ENCODE peak calls at places on chromosomes 1 and 21, in seven cellular contexts. One of them, this sample, is unnamed.

GRCh38 chr1:47031059-47031458 is 7.6 kb downstream of the CYP4X1 start:
- DNase-seq in GM12878: no peak
- DNase-seq in stomach: peak; percentile 56
- DNase-seq in Panc1: no peak
- DNase-seq in SK-N-SH: no peak
- DNase-seq in suprapubic skin: no peak
- DNase-seq in transverse colon: no peak
- DNase-seq in this sample: no peak

GRCh38 chr1:37932759-37933158 is 14.1 kb downstream of the INPP5B start:
- DNase-seq in suprapubic skin: no peak
- DNase-seq in stomach: no peak
- DNase-seq in Panc1: peak; percentile 59
- DNase-seq in SK-N-SH: no peak
- DNase-seq in GM12878: no peak
- DNase-seq in transverse colon: no peak
- DNase-seq in this sample: no peak

GRCh38 chr1:151547119-151547899 is 7.2 kb downstream of the TUFT1 start:
- DNase-seq in SK-N-SH: no peak
- DNase-seq in suprapubic skin: peak; percentile 82
- DNase-seq in GM12878: no peak
- DNase-seq in transverse colon: peak; percentile 81
- DNase-seq in Panc1: no peak
- DNase-seq in stomach: peak; percentile 65
- DNase-seq in this sample: no peak

GRCh38 chr1:165884690-165885304 is 57.4 kb downstream of the UCK2 start:
- DNase-seq in stomach: no peak
- DNase-seq in Panc1: no peak
- DNase-seq in transverse colon: no peak
- DNase-seq in GM12878: no peak
- DNase-seq in SK-N-SH: no peak
- DNase-seq in suprapubic skin: no peak
- DNase-seq in this sample: no peak

GRCh38 chr1:113507552-113508214 is 117.4 kb downstream of the MAGI3 start:
- DNase-seq in SK-N-SH: no peak
- DNase-seq in GM12878: no peak
- DNase-seq in transverse colon: no peak
- DNase-seq in suprapubic skin: no peak
- DNase-seq in Panc1: no peak
- DNase-seq in stomach: no peak
- DNase-seq in this sample: no peak

GRCh38 chr21:35840949-35841348 is 219.4 kb downstream of the SETD4 start:
- DNase-seq in suprapubic skin: no peak
- DNase-seq in Panc1: no peak
- DNase-seq in SK-N-SH: no peak
- DNase-seq in stomach: no peak
- DNase-seq in transverse colon: no peak
- DNase-seq in GM12878: no peak
- DNase-seq in this sample: no peak

GRCh38 chr1:178271471-178271870 is 177.6 kb downstream of the RASAL2 start:
- DNase-seq in GM12878: no peak
- DNase-seq in transverse colon: no peak
- DNase-seq in suprapubic skin: no peak
- DNase-seq in SK-N-SH: no peak
- DNase-seq in Panc1: no peak
- DNase-seq in stomach: no peak
- DNase-seq in this sample: no peak

GRCh38 chr21:27564684-27565280 is 597.9 kb upstream of the ADAMTS5 start:
- DNase-seq in Panc1: no peak
- DNase-seq in GM12878: no peak
- DNase-seq in transverse colon: peak; percentile 31
- DNase-seq in SK-N-SH: peak; percentile 36
- DNase-seq in suprapubic skin: no peak
- DNase-seq in stomach: peak; percentile 40
- DNase-seq in this sample: no peak

GRCh38 chr1:234998174-234998741 is 130.4 kb downstream of the TOMM20 start:
- DNase-seq in transverse colon: peak; percentile 89
- DNase-seq in GM12878: no peak
- DNase-seq in Panc1: peak; percentile 83
- DNase-seq in stomach: peak; percentile 63
- DNase-seq in suprapubic skin: peak; percentile 87
- DNase-seq in SK-N-SH: no peak
- DNase-seq in this sample: no peak

GRCh38 chr1:6603851-6604558 is 1.3 kb upstream of the KLHL21 start:
- DNase-seq in stomach: peak; percentile 84
- DNase-seq in GM12878: no peak
- DNase-seq in Panc1: no peak
- DNase-seq in transverse colon: peak; percentile 57
- DNase-seq in suprapubic skin: peak; percentile 89
- DNase-seq in SK-N-SH: no peak
- DNase-seq in this sample: no peak

GRCh38 chr1:71044833-71045232 is 2.8 kb downstream of the PTGER3 start:
- DNase-seq in transverse colon: no peak
- DNase-seq in Panc1: no peak
- DNase-seq in GM12878: no peak
- DNase-seq in SK-N-SH: no peak
- DNase-seq in stomach: no peak
- DNase-seq in suprapubic skin: no peak
- DNase-seq in this sample: no peak

GRCh38 chr1:225882008-225882698 is at the start of gene TMEM63A:
- DNase-seq in Panc1: no peak
- DNase-seq in transverse colon: peak; percentile 94
- DNase-seq in stomach: peak; percentile 94
- DNase-seq in GM12878: peak; percentile 40
- DNase-seq in SK-N-SH: peak; percentile 93
- DNase-seq in suprapubic skin: peak; percentile 98
- DNase-seq in this sample: no peak

GRCh38 chr1:167685844-167686243 is 35.9 kb upstream of the MPZL1 start:
- DNase-seq in suprapubic skin: no peak
- DNase-seq in SK-N-SH: no peak
- DNase-seq in GM12878: no peak
- DNase-seq in transverse colon: no peak
- DNase-seq in Panc1: no peak
- DNase-seq in stomach: no peak
- DNase-seq in this sample: no peak
- H3K36me3 ChIP-seq in suprapubic skin: peaks cover 2% of the 10 kb centered on the region
- H3K36me3 ChIP-seq in SK-N-SH: no peaks in the 10 kb centered on the region
- H3K36me3 ChIP-seq in GM12878: peaks cover 38% of the 10 kb centered on the region
- H3K36me3 ChIP-seq in transverse colon: no peaks in the 10 kb centered on the region
- H3K36me3 ChIP-seq in Panc1: no peaks in the 10 kb centered on the region
- H3K36me3 ChIP-seq in stomach: peaks cover 22% of the 10 kb centered on the region
- H3K36me3 ChIP-seq in this sample: no peaks in the 10 kb centered on the region

GRCh38 chr1:18641005-18641941 is 10.6 kb downstream of the PAX7 start:
- DNase-seq in GM12878: no peak
- DNase-seq in stomach: no peak
- DNase-seq in transverse colon: no peak
- DNase-seq in SK-N-SH: peak; percentile 49
- DNase-seq in suprapubic skin: no peak
- DNase-seq in Panc1: no peak
- DNase-seq in this sample: no peak
- H3K4me3 ChIP-seq in GM12878: no peak overlapping the region
- H3K4me3 ChIP-seq in stomach: no peak overlapping the region
- H3K4me3 ChIP-seq in transverse colon: no peak overlapping the region
- H3K4me3 ChIP-seq in SK-N-SH: no peak overlapping the region
- H3K4me3 ChIP-seq in suprapubic skin: no peak overlapping the region
- H3K4me3 ChIP-seq in Panc1: no peak overlapping the region
- H3K4me3 ChIP-seq in this sample: no peak overlapping the region

DNA sequence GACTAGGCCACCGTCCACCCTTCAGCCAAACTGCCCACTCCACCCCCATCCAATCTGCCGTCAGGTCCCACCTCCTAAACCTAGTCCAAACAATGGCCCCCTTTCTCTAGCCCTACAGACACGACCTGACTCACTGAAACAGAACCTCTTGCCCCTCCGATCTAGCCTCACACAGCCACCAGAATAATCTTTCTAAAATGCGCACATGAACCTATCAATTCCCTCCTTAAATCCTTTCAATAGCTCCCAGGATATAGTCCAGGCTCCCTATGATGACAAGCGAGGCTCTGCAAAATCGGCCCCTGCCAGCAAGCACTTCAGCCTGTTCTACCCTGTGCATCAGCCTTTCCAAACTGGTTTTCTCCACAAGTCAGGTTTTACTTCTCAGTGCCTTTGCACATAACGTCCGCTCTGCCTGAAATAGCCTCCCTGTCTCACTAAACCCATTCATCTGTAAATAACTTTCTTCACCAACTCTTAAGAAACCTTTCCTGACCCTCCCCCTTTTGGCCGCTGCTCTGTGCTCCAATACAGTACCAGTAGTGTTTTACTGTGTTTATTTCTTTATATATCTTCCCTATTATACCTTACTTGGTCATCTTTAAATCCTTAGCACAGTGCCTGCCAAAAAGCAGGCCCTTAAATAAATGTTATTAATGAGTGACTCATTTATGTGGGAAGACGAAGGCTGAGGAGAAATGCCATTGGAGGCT is 9.0 kb upstream of the CDC20 start:
- DNase-seq in suprapubic skin: no peak
- DNase-seq in stomach: no peak
- DNase-seq in transverse colon: no peak
- DNase-seq in SK-N-SH: no peak
- DNase-seq in GM12878: no peak
- DNase-seq in Panc1: no peak
- DNase-seq in this sample: no peak
- TF ChIP-seq POLR2AphosphoS5 in suprapubic skin: no peak
- TF ChIP-seq POLR2AphosphoS5 in stomach: no peak
- TF ChIP-seq POLR2AphosphoS5 in transverse colon: no peak
- TF ChIP-seq POLR2AphosphoS5 in SK-N-SH: no peak
- TF ChIP-seq POLR2AphosphoS5 in GM12878: no peak
- TF ChIP-seq POLR2AphosphoS5 in Panc1: peak; percentile 13
- TF ChIP-seq POLR2AphosphoS5 in this sample: no peak

GRCh38 chr1:219805191-219805590 is 123.2 kb downstream of the SLC30A10 start:
- DNase-seq in GM12878: no peak
- DNase-seq in stomach: no peak
- DNase-seq in Panc1: no peak
- DNase-seq in suprapubic skin: no peak
- DNase-seq in transverse colon: no peak
- DNase-seq in SK-N-SH: no peak
- DNase-seq in this sample: no peak

GRCh38 chr1:219808790-219809189 is 119.6 kb downstream of the SLC30A10 start:
- DNase-seq in SK-N-SH: no peak
- DNase-seq in GM12878: no peak
- DNase-seq in suprapubic skin: no peak
- DNase-seq in Panc1: no peak
- DNase-seq in transverse colon: no peak
- DNase-seq in stomach: no peak
- DNase-seq in this sample: no peak

GRCh38 chr1:219806642-219807041 is 121.7 kb downstream of the SLC30A10 start:
- DNase-seq in transverse colon: no peak
- DNase-seq in suprapubic skin: no peak
- DNase-seq in Panc1: no peak
- DNase-seq in SK-N-SH: no peak
- DNase-seq in stomach: no peak
- DNase-seq in GM12878: no peak
- DNase-seq in this sample: no peak

GRCh38 chr1:219810451-219810850 is 117.9 kb downstream of the SLC30A10 start:
- DNase-seq in GM12878: no peak
- DNase-seq in transverse colon: no peak
- DNase-seq in Panc1: no peak
- DNase-seq in SK-N-SH: no peak
- DNase-seq in suprapubic skin: no peak
- DNase-seq in stomach: no peak
- DNase-seq in this sample: no peak

DNA sequence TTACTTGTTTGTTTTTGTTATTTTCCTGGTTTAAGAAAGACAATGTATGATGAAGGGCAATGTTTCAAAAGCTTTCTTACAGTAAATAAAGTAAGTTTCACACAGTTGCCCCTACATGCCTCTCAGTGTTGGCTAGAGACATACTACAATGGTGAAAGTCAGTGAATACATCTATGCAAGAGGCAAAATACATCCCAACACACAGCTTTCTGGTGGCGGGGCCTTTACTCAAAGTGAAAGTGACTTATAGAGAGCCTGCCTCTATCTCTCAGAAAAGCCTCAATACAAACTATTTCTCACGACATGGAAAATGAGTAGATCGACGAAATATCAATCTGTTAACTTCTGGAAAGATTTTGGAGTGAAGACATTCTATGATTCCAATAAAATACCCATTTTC is 122.3 kb downstream of the SLC30A10 start:
- DNase-seq in SK-N-SH: no peak
- DNase-seq in stomach: no peak
- DNase-seq in suprapubic skin: no peak
- DNase-seq in transverse colon: no peak
- DNase-seq in Panc1: no peak
- DNase-seq in GM12878: no peak
- DNase-seq in this sample: no peak
- H3K36me3 ChIP-seq in SK-N-SH: no peaks in the 10 kb centered on the region
- H3K36me3 ChIP-seq in stomach: no peaks in the 10 kb centered on the region
- H3K36me3 ChIP-seq in suprapubic skin: no peaks in the 10 kb centered on the region
- H3K36me3 ChIP-seq in transverse colon: no peaks in the 10 kb centered on the region
- H3K36me3 ChIP-seq in Panc1: no peaks in the 10 kb centered on the region
- H3K36me3 ChIP-seq in GM12878: no peaks in the 10 kb centered on the region
- H3K36me3 ChIP-seq in this sample: no peaks in the 10 kb centered on the region

GRCh38 chr21:33078907-33079582 is 9.1 kb downstream of the OLIG1 start:
- DNase-seq in transverse colon: no peak
- DNase-seq in suprapubic skin: no peak
- DNase-seq in SK-N-SH: no peak
- DNase-seq in Panc1: peak; percentile 0
- DNase-seq in GM12878: peak; percentile 88
- DNase-seq in stomach: no peak
- DNase-seq in this sample: no peak
- H3K4me3 ChIP-seq in transverse colon: no peak overlapping the region
- H3K4me3 ChIP-seq in suprapubic skin: no peak overlapping the region
- H3K4me3 ChIP-seq in SK-N-SH: no peak overlapping the region
- H3K4me3 ChIP-seq in Panc1: no peak overlapping the region
- H3K4me3 ChIP-seq in GM12878: no peak overlapping the region
- H3K4me3 ChIP-seq in stomach: no peak overlapping the region
- H3K4me3 ChIP-seq in this sample: no peak overlapping the region

DNA sequence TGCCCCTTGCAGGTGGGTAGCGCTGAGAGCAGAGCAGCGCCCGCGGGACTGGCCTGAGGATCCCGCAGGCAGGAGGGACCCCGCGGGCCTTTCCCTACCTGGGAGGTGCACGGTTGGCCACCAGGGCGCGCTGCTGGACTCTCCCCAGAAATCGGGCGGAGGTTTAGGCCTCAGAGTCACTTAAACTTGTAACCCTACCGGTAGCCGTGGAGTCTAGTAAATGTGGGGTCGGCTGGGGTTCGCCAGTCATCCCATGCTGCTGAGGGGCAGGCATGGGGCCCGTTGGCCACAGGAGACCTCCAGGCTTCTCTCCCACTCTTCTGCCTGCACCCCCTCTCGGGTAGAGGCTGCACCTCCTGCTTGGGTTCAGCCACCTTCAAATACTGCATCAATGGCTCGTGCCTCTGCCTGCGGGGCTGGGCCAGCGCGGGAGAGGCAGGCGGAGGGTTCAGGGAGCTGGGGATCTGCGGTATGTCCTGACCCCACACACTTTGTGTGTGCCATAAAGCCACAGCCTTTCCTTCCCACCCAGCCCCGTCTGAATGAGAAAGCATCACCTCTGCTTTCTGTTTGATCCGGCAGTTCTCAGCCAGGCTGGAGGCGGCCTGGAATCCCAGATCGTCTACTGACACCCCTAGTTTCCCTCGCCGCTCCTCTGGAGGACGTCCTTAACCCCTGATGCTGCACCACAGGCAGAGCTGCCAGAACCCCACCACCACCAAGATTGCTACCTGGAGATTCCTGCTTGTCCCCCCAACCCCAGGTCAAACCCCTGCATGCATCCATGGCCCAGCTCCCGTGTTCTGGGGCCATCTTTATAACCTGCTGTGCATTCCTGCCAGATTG is 12.3 kb upstream of the GSTM4 start:
- DNase-seq in GM12878: no peak
- DNase-seq in transverse colon: peak; percentile 92
- DNase-seq in Panc1: no peak
- DNase-seq in SK-N-SH: peak; percentile 49
- DNase-seq in suprapubic skin: no peak
- DNase-seq in stomach: peak; percentile 90
- DNase-seq in this sample: no peak
- TF ChIP-seq POLR2AphosphoS5 in GM12878: no peak
- TF ChIP-seq POLR2AphosphoS5 in transverse colon: no peak
- TF ChIP-seq POLR2AphosphoS5 in Panc1: no peak
- TF ChIP-seq POLR2AphosphoS5 in SK-N-SH: no peak
- TF ChIP-seq POLR2AphosphoS5 in suprapubic skin: no peak
- TF ChIP-seq POLR2AphosphoS5 in stomach: no peak
- TF ChIP-seq POLR2AphosphoS5 in this sample: no peak

GRCh38 chr1:54866801-54867716 is 19.9 kb downstream of the DHCR24 start:
- DNase-seq in GM12878: no peak
- DNase-seq in SK-N-SH: no peak
- DNase-seq in stomach: peak; percentile 60
- DNase-seq in suprapubic skin: no peak
- DNase-seq in transverse colon: peak; percentile 33
- DNase-seq in Panc1: no peak
- DNase-seq in this sample: no peak
- H3K36me3 ChIP-seq in GM12878: peaks cover 33% of the 10 kb centered on the region
- H3K36me3 ChIP-seq in SK-N-SH: no peaks in the 10 kb centered on the region
- H3K36me3 ChIP-seq in stomach: peaks cover 86% of the 10 kb centered on the region
- H3K36me3 ChIP-seq in suprapubic skin: peaks cover 87% of the 10 kb centered on the region
- H3K36me3 ChIP-seq in transverse colon: no peaks in the 10 kb centered on the region
- H3K36me3 ChIP-seq in Panc1: peaks cover 13% of the 10 kb centered on the region
- H3K36me3 ChIP-seq in this sample: peaks cover 46% of the 10 kb centered on the region

This sample was measured in vagina.